ENCODE peak calls at places on chromosome 6, in nine cellular contexts. B, M, I, D, X, C, U, L and O are unnamed samples.

GRCh38 chr6:90893385-90893784 is 306.5 kb upstream of the MAP3K7 start:
- DNase-seq in B (no peak), M (no peak), I (no peak), D (no peak), X (no peak), C (no peak), U (no peak), L (no peak), O (no peak)

GRCh38 chr6:42938987-42939809 is 9.9 kb downstream of the CNPY3 start:
- DNase-seq in B (no peak), M (no peak), I (no peak), D (no peak), X (no peak), C (no peak), U (no peak), L (no peak), O (no peak)

GRCh38 chr6:116682334-116682712 is 1.3 kb downstream of the KPNA5 start:
- DNase-seq in B (no peak), M (no peak), I (no peak), D (peak; percentile 12), X (no peak), C (no peak), U (no peak), L (peak; percentile 46), O (no peak)

GRCh38 chr6:163626073-163626867 is 211.8 kb downstream of the QKI start:
- DNase-seq in B (no peak), M (no peak), I (no peak), D (no peak), X (no peak), C (no peak), U (no peak), L (no peak), O (no peak)

GRCh38 chr6:145036848-145037567 is 698.3 kb downstream of the EPM2A start:
- DNase-seq in B (no peak), M (no peak), I (no peak), D (no peak), X (no peak), C (no peak), U (no peak), L (no peak), O (no peak)

GRCh38 chr6:107187630-107188029 is 72.3 kb upstream of the BEND3 start:
- DNase-seq in B (no peak), M (no peak), I (no peak), D (no peak), X (no peak), C (no peak), U (no peak), L (no peak), O (no peak)

GRCh38 chr6:135181333-135182119 is 418 bp downstream of the MYB start:
- DNase-seq in B (no peak), M (no peak), I (no peak), D (no peak), X (no peak), C (peak; percentile 21), U (peak; percentile 36), L (no peak), O (peak; percentile 65)

GRCh38 chr6:169229611-169230321 is 23.9 kb downstream of the THBS2 start:
- DNase-seq in B (no peak), M (no peak), I (no peak), D (no peak), X (no peak), C (no peak), U (no peak), L (no peak), O (no peak)

GRCh38 chr6:81436990-81437389 is 315.5 kb downstream of the TENT5A start:
- DNase-seq in B (no peak), M (no peak), I (no peak), D (no peak), X (no peak), C (no peak), U (no peak), L (no peak), O (no peak)

GRCh38 chr6:11050735-11051134 is 6.6 kb upstream of the ELOVL2 start:
- DNase-seq in B (no peak), M (no peak), I (no peak), D (no peak), X (no peak), C (no peak), U (no peak), L (no peak), O (no peak)